ENCODE peak calls at places on chromosomes 5 and 9, in four cellular contexts. X, P, C and G are unnamed samples.

GRCh38 chr9:108219664-108220063 is 636.1 kb downstream of the ACTL7B start:
- DNase-seq in C (no peak), P (no peak), X (no peak), G (no peak)

GRCh38 chr9:136193127-136193890 is 11.6 kb downstream of the LHX3 start:
- DNase-seq in C (no peak), P (no peak), X (no peak), G (no peak)

GRCh38 chr5:76475936-76476335 is 72.9 kb downstream of the IQGAP2 start:
- DNase-seq in X (no peak), P (no peak), C (no peak), G (no peak)

GRCh38 chr9:107286057-107286456 is 3.0 kb downstream of the RAD23B start:
- DNase-seq in P (no peak), C (no peak), X (no peak), G (no peak)

GRCh38 chr5:140608730-140609520 is 24.1 kb downstream of the CD14 start:
- DNase-seq in C (no peak), P (no peak), X (no peak), G (no peak)

GRCh38 chr9:3650994-3651622 is 125.3 kb upstream of the RFX3 start:
- DNase-seq in C (no peak), P (no peak), X (no peak), G (no peak)

GRCh38 chr9:127570533-127571111 is 41.5 kb upstream of the STXBP1 start:
- DNase-seq in P (no peak), X (no peak), C (peak), G (no peak)

GRCh38 chr9:38084556-38084880 is 15.5 kb upstream of the SHB start:
- DNase-seq in C (no peak), X (no peak), P (no peak), G (no peak)

GRCh38 chr9:113857875-113858274 is 18.2 kb upstream of the ZNF618 start:
- DNase-seq in P (no peak), C (no peak), X (no peak), G (no peak)

GRCh38 chr9:114889802-114890224 is 40.6 kb downstream of the TNFSF8 start:
- DNase-seq in C (no peak), X (no peak), P (no peak), G (no peak)

GRCh38 chr9:36276840-36277239 is 18.6 kb upstream of the GNE start:
- DNase-seq in C (no peak), P (no peak), X (peak), G (peak)

GRCh38 chr9:124436320-124436719 is 13.9 kb upstream of the ADGRD2 start:
- DNase-seq in P (no peak), C (no peak), X (no peak), G (no peak)

GRCh38 chr9:32875242-32875641 is 91.9 kb downstream of the TMEM215 start:
- DNase-seq in X (no peak), P (no peak), C (no peak), G (no peak)

GRCh38 chr5:176716320-176716719 is 69.0 kb downstream of the TSPAN17 start:
- DNase-seq in X (peak), P (no peak), C (peak), G (peak)

GRCh38 chr5:1004598-1005361 is 3.8 kb upstream of the NKD2 start:
- DNase-seq in X (no peak), P (peak), C (peak), G (no peak)

GRCh38 chr9:109537288-109537687 is 39.2 kb upstream of the PTPN3 start:
- DNase-seq in X (no peak), P (no peak), C (no peak), G (no peak)

GRCh38 chr9:111197251-111197650 is 132.8 kb downstream of the OR2K2 start:
- DNase-seq in P (no peak), C (no peak), X (no peak), G (no peak)

GRCh38 chr5:167794121-167794520 is 497.3 kb upstream of the WWC1 start:
- DNase-seq in C (no peak), P (no peak), X (no peak), G (no peak)

GRCh38 chr5:73792687-73793320 is 166.8 kb downstream of the ARHGEF28 start:
- DNase-seq in P (peak), X (peak), C (peak), G (no peak)

GRCh38 chr9:249025-249424 is 34.4 kb downstream of the DOCK8 start:
- DNase-seq in C (no peak), P (no peak), X (no peak), G (no peak)

GRCh38 chr5:43042176-43042625 is 2.1 kb upstream of the ANXA2R start:
- DNase-seq in C (peak), X (no peak), P (peak), G (no peak)

GRCh38 chr9:124660341-124660801 is 110.7 kb downstream of the NR6A1 start:
- DNase-seq in C (peak), X (peak), P (no peak), G (no peak)

GRCh38 chr5:33794550-33795300 is 97.1 kb downstream of the ADAMTS12 start:
- DNase-seq in X (no peak), C (no peak), P (no peak), G (no peak)

GRCh38 chr9:34653131-34653530 is 1.1 kb downstream of the IL11RA start:
- DNase-seq in P (peak), C (no peak), X (no peak), G (no peak)

GRCh38 chr5:173626501-173626812 is 10.0 kb upstream of the BOD1 start:
- DNase-seq in P (no peak), C (no peak), X (no peak), G (no peak)

GRCh38 chr5:160493806-160494317 is 72.2 kb downstream of the PTTG1 start:
- DNase-seq in P (no peak), C (no peak), X (no peak), G (no peak)

GRCh38 chr5:156239800-156240199 is 87.2 kb upstream of the SGCD start:
- DNase-seq in P (no peak), C (no peak), X (no peak), G (no peak)

GRCh38 chr5:156237361-156237760 is 89.6 kb upstream of the SGCD start:
- DNase-seq in X (no peak), P (no peak), C (no peak), G (no peak)

DNA sequence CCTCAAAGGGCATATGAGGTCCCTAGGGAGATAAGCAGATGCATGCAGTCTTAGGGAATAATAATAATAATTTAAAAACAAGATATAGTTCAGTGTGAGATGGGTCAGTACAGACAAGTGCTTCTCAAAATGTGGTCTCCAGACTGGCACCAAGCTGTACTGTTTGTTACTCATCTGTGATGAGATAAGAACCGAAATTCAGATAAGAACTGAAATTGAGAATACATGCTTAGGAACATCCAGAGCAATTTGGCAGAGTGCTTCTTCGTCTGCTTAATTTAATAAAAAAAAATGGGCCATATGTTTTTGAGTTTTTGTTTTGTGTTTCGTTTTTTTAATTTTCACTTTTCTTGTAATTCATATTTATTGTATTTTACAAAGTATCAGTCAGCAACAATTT is 86.5 kb upstream of the SGCD start:
- DNase-seq in C (no peak), P (no peak), X (no peak), G (no peak)
- TF ChIP-seq CTCF in C (no peak), P (no peak), X (no peak), G (no peak)

DNA sequence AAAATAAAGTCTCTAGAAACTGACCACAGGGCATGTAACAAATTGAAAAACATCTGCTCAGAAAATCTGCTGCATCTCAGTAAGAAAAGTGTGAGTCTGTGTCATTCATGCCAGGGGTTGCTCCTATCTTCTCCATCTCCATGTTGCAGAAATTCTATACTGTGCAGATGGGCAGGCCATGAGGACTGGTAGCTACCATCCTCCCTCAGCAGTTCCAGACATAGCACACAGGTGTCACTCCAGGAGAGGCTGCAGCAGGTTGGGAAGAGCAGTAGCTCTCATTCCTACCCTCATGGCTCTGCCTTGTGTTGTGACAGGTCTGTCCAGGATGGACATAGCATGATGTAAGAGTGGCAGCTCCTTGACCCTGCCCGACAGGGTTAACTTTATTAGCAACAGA is 173.4 kb downstream of the NDUFS4 start:
- DNase-seq in X (no peak), C (no peak), P (no peak), G (no peak)
- TF ChIP-seq CTCF in X (no peak), C (no peak), P (no peak), G (no peak)

GRCh38 chr5:132177691-132178149 is 49.9 kb downstream of the P4HA2 start:
- DNase-seq in C (no peak), P (no peak), X (no peak), G (no peak)

GRCh38 chr5:132179410-132179809 is 48.2 kb downstream of the P4HA2 start:
- DNase-seq in P (no peak), C (no peak), X (no peak), G (no peak)

GRCh38 chr5:132180134-132180745 is 47.4 kb downstream of the P4HA2 start:
- DNase-seq in C (peak), X (peak), P (no peak), G (peak)

GRCh38 chr5:132176543-132176945 is 51.1 kb downstream of the P4HA2 start:
- DNase-seq in P (no peak), C (no peak), X (no peak), G (no peak)

GRCh38 chr5:132176987-132177386 is 50.7 kb downstream of the P4HA2 start:
- DNase-seq in X (no peak), C (no peak), P (no peak), G (no peak)
- TF ChIP-seq CTCF in X (peak), C (peak), P (peak), G (peak)

DNA sequence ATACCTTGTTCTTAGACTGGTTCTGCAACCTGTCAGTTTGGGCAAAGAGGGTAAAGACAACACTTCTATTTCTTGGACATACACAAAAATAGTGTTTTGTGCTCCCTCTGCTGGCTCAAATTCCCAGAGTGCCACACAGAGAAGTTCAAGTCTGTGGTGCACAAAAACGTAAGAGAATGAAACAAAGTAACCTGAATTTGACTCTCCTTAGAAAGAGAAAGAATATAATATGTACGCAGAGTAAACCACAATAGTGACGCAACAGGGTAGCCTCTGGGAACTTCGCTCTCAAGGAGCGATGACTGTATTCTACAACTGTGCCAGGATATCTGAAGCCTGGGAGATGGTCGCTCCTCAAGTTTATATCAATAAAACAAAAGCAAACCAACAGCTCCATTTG is 18.5 kb downstream of the DDX31 start:
- DNase-seq in P (no peak), C (peak), X (peak), G (peak)
- TF ChIP-seq CTCF in P (no peak), C (peak), X (peak), G (peak)